ENCODE peak calls at places on chromosomes 11 and 22, in five cellular contexts. W is prostate gland, O is right lobe of liver, L is body of pancreas, H is gastrocnemius medialis. A is an unnamed sample. For H3K4me1, the result is how much of the 10 kb centered on the place peaks cover.

GRCh38 chr22:38518620-38519019 is 12.5 kb upstream of the DDX17 start:
- DNase-seq in W (no peak), O (no peak), L (no peak), H (no peak), A (no peak)

GRCh38 chr11:87037450-87038234 is at the start of gene TMEM135:
- DNase-seq in W (peak), O (peak), L (peak), H (peak), A (peak)

GRCh38 chr22:45262931-45263789 is 21.6 kb upstream of the UPK3A start:
- DNase-seq in W (no peak), O (no peak), L (peak), H (no peak), A (no peak)

GRCh38 chr11:106101797-106102196 is 24.3 kb downstream of the AASDHPPT start:
- DNase-seq in W (no peak), O (no peak), L (no peak), H (no peak), A (no peak)

GRCh38 chr11:23767576-23767975 is 729.3 kb upstream of the LUZP2 start:
- DNase-seq in W (no peak), O (no peak), L (no peak), H (no peak), A (no peak)

GRCh38 chr22:31271026-31271425 is 21.3 kb downstream of the PIK3IP1 start:
- DNase-seq in W (no peak), O (no peak), L (no peak), H (no peak), A (no peak)

GRCh38 chr22:36334838-36335603 is 52.7 kb downstream of the MYH9 start:
- DNase-seq in W (peak), O (no peak), L (peak), H (no peak), A (no peak)

GRCh38 chr11:86696004-86696403 is 23.6 kb upstream of the ME3 start:
- DNase-seq in W (no peak), O (no peak), L (no peak), H (no peak), A (no peak)

GRCh38 chr11:33258631-33259184 is 1.5 kb downstream of the HIPK3 start:
- DNase-seq in W (peak), O (no peak), L (peak), H (no peak), A (no peak)

GRCh38 chr22:50715250-50715649 is 22.8 kb upstream of the ACR start:
- DNase-seq in W (no peak), O (no peak), L (no peak), H (no peak), A (no peak)

GRCh38 chr22:28268176-28268575 is 349.1 kb upstream of the PITPNB start:
- DNase-seq in W (peak), O (no peak), L (no peak), H (no peak), A (no peak)

GRCh38 chr22:43897751-43898261 is 6.0 kb upstream of the PNPLA5 start:
- DNase-seq in W (no peak), O (peak), L (no peak), H (no peak), A (no peak)

GRCh38 chr22:50542416-50542927 is 3.2 kb upstream of the KLHDC7B start:
- DNase-seq in W (no peak), O (no peak), L (no peak), H (no peak), A (no peak)

GRCh38 chr11:32434387-32435151 is 770 bp downstream of the WT1 start:
- DNase-seq in W (no peak), O (no peak), L (no peak), H (no peak), A (peak)

GRCh38 chr11:62427630-62428233 is 8.9 kb downstream of the SCGB1A1 start:
- DNase-seq in W (no peak), O (no peak), L (no peak), H (no peak), A (no peak)

GRCh38 chr22:44753189-44754042 is 1.0 kb downstream of the ARHGAP8 start:
- DNase-seq in W (peak), O (no peak), L (peak), H (no peak), A (no peak)

GRCh38 chr11:85299247-85299646 is 327.9 kb downstream of the DLG2 start:
- DNase-seq in W (no peak), O (no peak), L (no peak), H (no peak), A (no peak)

GRCh38 chr22:39309364-39309861 is 10.0 kb downstream of the RPL3 start:
- DNase-seq in W (peak), O (peak), L (no peak), H (no peak), A (no peak)

GRCh38 chr22:18031670-18032454 is 7.5 kb upstream of the MICAL3 start:
- DNase-seq in W (no peak), O (no peak), L (peak), H (peak), A (peak)

GRCh38 chr22:50463188-50463900 is 11.5 kb downstream of the SBF1 start:
- DNase-seq in W (no peak), O (no peak), L (no peak), H (no peak), A (no peak)

DNA sequence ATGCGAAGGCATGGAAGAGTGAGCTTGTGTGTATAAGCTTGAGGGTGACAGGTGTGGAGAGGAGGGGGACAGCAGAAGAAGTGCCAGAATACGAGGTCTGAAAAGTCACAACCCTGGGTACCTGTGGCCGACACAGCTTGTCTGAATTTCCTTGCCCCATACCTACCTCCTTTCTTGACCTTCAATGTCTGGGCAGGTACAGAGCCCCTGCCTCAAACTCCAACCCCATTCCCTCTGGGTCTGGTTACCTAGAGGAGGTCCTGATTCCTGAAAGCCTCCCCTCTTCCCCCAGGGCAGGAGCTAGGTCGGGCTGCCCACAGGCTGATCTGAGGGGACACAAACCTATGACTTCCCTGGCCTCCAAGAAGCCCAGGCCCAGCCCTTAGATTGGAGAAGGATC is 36.6 kb upstream of the FCHSD2 start:
- DNase-seq in W (no peak), O (no peak), L (no peak), H (no peak), A (no peak)
- H3K4me1 ChIP-seq in W (under half), O (under half), L (half or more), H (under half), A (under half)

GRCh38 chr11:77656362-77656761 is 18.8 kb upstream of the CLNS1A start:
- DNase-seq in W (no peak), O (no peak), L (no peak), H (no peak), A (no peak)
- TF ChIP-seq POLR2A in W (no peak), O (no peak), L (no peak), H (no peak), A (no peak)

DNA sequence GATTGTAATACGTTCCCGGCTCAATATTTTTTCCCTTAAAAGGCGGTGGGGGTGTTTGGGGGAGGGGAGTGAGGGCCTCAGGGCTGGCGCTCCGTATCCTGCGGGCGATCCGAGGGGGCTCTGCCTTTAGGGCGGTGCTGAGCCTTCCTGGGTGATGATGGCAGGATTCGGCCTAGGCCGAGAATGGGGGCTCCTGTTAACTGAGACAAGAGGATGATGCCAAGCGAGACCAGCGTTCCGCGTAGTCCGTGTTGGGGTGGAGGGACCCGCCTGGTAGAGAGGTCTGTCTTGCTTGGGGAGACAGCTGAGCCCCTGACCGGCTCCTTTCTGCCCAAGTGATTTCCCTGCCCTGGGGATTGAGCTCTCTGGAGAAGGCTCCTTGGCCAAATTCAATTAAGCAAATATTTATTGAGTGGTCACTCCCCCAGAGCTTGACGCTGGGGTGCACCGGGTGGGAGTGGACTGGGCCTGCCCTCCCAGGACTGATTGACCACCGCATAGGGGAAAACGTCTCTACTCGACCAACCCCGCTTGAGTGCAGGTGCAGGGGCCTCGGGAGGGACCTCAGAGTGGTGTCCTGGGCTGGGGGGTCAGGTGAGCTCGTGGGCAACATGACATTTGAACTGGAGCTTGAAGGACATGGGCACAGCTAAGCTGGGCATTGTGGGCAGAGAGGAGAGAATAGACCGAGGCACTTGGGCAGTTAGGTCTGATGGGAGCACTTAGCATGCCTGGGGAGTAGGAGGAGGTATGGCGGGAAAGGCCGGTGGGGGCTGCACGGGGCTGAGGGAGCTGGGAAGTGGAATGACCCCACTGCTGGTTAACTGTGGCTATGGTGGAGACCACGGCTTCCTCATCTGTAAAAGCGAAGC is 1.1 kb downstream of the GNAZ start:
- DNase-seq in W (no peak), O (peak), L (peak), H (no peak), A (peak)
- H3K4me3 ChIP-seq in W (peak), O (no peak), L (no peak), H (peak), A (peak)

GRCh38 chr11:68509105-68509504 is 48.6 kb downstream of the PPP6R3 start:
- DNase-seq in W (no peak), O (no peak), L (no peak), H (no peak), A (no peak)
- H3K4me1 ChIP-seq in W (under half), O (under half), L (half or more), H (half or more), A (under half)

DNA sequence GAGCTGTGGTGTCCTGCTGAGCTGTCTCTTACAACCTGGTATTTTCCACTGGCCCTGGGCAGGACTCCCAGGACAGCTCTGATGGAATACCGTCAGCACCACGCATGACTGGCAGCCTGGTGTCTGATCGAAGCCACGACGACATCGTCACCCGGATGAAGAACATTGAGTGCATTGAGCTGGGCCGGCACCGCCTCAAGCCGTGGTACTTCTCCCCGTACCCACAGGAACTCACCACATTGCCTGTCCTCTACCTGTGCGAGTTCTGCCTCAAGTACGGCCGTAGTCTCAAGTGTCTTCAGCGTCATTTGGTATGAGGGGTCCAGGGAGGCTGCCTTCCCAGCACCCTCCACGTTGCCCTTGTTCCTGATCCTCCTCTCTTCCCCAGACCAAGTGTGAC is 2.4 kb downstream of the KAT5 start:
- DNase-seq in W (no peak), O (no peak), L (no peak), H (no peak), A (no peak)
- TF ChIP-seq POLR2A in W (no peak), O (no peak), L (no peak), H (no peak), A (no peak)

GRCh38 chr22:20130319-20130718 is 1.3 kb upstream of the ZDHHC8 start:
- DNase-seq in W (no peak), O (no peak), L (peak), H (no peak), A (no peak)
- H3K4me3 ChIP-seq in W (no peak), O (no peak), L (no peak), H (peak), A (peak)

A was measured in uterus.